ENCODE peak calls at places on chromosomes 11 and 22, in seven cellular contexts. B is GM10248; Z is left colon; U is DMS 273 treated with DMSO at 0.1 percent for 48 hours; M is EH; O is hepatic stellate cell; J is stimulated activated CD4-positive, alpha-beta T cell treated with anti-CD3 and anti-CD28 coated beads, Interleukin-4, amount 100 ng/mL, for 24 hours. E is an unnamed sample.

GRCh38 chr11:66529069-66529468 is 16.8 kb downstream of the ZDHHC24 start:
- DNase-seq in O (no peak), M (no peak), Z (no peak), U (no peak), J (no peak), B (no peak), E (no peak)

GRCh38 chr11:116853461-116854073 is 16.1 kb upstream of the APOA1 start:
- DNase-seq in Z (peak; percentile 35), M (peak; percentile 96), B (peak; percentile 88), U (no peak), J (peak; percentile 75), O (peak; percentile 90), E (peak; percentile 91)

GRCh38 chr22:49763138-49763537 is 64.5 kb downstream of the BRD1 start:
- DNase-seq in U (no peak), B (no peak), M (no peak), O (no peak), Z (no peak), J (peak; percentile 2), E (no peak)

GRCh38 chr11:418343-419247 is 3.8 kb upstream of the SIGIRR start:
- DNase-seq in O (no peak), U (no peak), B (no peak), J (no peak), Z (no peak), M (no peak), E (no peak)

GRCh38 chr11:116840224-116840745 is 2.9 kb upstream of the APOA1 start:
- DNase-seq in M (peak; percentile 36), J (no peak), O (peak; percentile 53), B (no peak), Z (no peak), U (no peak), E (peak; percentile 43)

GRCh38 chr22:49966716-49967332 is 6.3 kb downstream of the PIM3 start:
- DNase-seq in O (no peak), J (peak; percentile 12), U (no peak), B (no peak), Z (peak; percentile 33), M (no peak), E (no peak)

GRCh38 chr11:115974703-115975102 is 470.5 kb upstream of the CADM1 start:
- DNase-seq in M (no peak), U (no peak), B (no peak), O (no peak), J (no peak), Z (no peak), E (no peak)

GRCh38 chr11:74100735-74101134 is 70.1 kb downstream of the C2CD3 start:
- DNase-seq in B (no peak), U (no peak), M (no peak), Z (no peak), J (no peak), O (no peak), E (no peak)

GRCh38 chr11:126059238-126059761 is 3.4 kb downstream of the CDON start:
- DNase-seq in O (no peak), M (no peak), J (no peak), U (peak; percentile 63), Z (no peak), B (no peak), E (no peak)

GRCh38 chr11:101583180-101584128 is at the start of gene TRPC6:
- DNase-seq in B (peak; percentile 6), O (peak; percentile 19), M (peak; percentile 11), Z (peak; percentile 4), U (no peak), J (no peak), E (peak; percentile 7)

GRCh38 chr11:131423715-131424114 is 53.3 kb downstream of the NTM start:
- DNase-seq in U (no peak), B (no peak), M (peak; percentile 42), Z (no peak), J (no peak), O (peak; percentile 5), E (peak; percentile 32)

GRCh38 chr11:66643745-66644437 is 5.4 kb downstream of the RBM4 start:
- DNase-seq in Z (no peak), J (no peak), M (no peak), B (no peak), U (no peak), O (no peak), E (no peak)

GRCh38 chr11:46726206-46726862 is 7.3 kb downstream of the F2 start:
- DNase-seq in O (no peak), M (no peak), J (no peak), B (no peak), Z (no peak), U (no peak), E (no peak)

GRCh38 chr22:37198290-37199102 is 10.4 kb upstream of the C1QTNF6 start:
- DNase-seq in Z (peak; percentile 96), M (peak; percentile 75), U (peak; percentile 25), O (peak; percentile 86), J (peak; percentile 93), B (peak; percentile 88), E (peak; percentile 84)

GRCh38 chr11:5719703-5720495 is 16.3 kb upstream of the OR56B1 start:
- DNase-seq in U (no peak), Z (no peak), O (no peak), B (no peak), J (no peak), M (peak; percentile 4), E (peak; percentile 6)

GRCh38 chr22:20135846-20136602 is 4.4 kb downstream of the ZDHHC8 start:
- DNase-seq in O (no peak), J (no peak), Z (no peak), B (no peak), M (no peak), U (no peak), E (no peak)

GRCh38 chr11:64278576-64279190 is 5.8 kb downstream of the BAD start:
- DNase-seq in O (no peak), J (no peak), B (no peak), Z (no peak), U (no peak), M (no peak), E (no peak)

GRCh38 chr22:21991309-21991596 is 8.7 kb upstream of the TOP3B start:
- DNase-seq in O (no peak), U (no peak), B (no peak), J (no peak), Z (no peak), M (no peak), E (no peak)

GRCh38 chr11:69524291-69524882 is 42.9 kb downstream of the LINC01488 start:
- DNase-seq in O (peak; percentile 60), Z (no peak), J (no peak), B (no peak), U (no peak), M (peak; percentile 75), E (peak; percentile 68)

GRCh38 chr11:100640646-100641045 is 46.4 kb upstream of the ARHGAP42 start:
- DNase-seq in B (no peak), O (no peak), M (no peak), U (peak; percentile 40), Z (no peak), J (no peak), E (no peak)

GRCh38 chr22:38120359-38121110 is 10.1 kb upstream of the BAIAP2L2 start:
- DNase-seq in J (no peak), U (no peak), O (no peak), B (no peak), M (no peak), Z (peak; percentile 69), E (no peak)

GRCh38 chr22:48961705-48962104 is 866.0 kb downstream of the BRD1 start:
- DNase-seq in Z (no peak), O (no peak), U (no peak), B (no peak), M (no peak), J (no peak), E (no peak)

GRCh38 chr22:17753401-17753989 is 20.8 kb downstream of the BID start:
- DNase-seq in Z (no peak), U (no peak), O (no peak), B (peak; percentile 15), J (no peak), M (no peak), E (no peak)

GRCh38 chr11:128624269-128625170 is 37.2 kb upstream of the ETS1 start:
- DNase-seq in U (no peak), O (no peak), Z (peak; percentile 36), J (peak; percentile 68), M (no peak), B (peak; percentile 67), E (no peak)

GRCh38 chr11:22304337-22304961 is 33.7 kb upstream of the SLC17A6 start:
- DNase-seq in M (peak; percentile 21), B (peak; percentile 20), Z (no peak), J (no peak), U (peak; percentile 1), O (peak; percentile 7), E (peak; percentile 21)

E was measured in AG08395.